ENCODE peak calls at places on chromosome 17, in four cellular contexts. One of them, this sample, is unnamed.

GRCh38 chr17:39283896-39284295 is 58.2 kb upstream of the STAC2 start:
- DNase-seq in epithelial cell of esophagus: no peak
- DNase-seq in omental fat pad: no peak
- DNase-seq in PC-3: no peak
- DNase-seq in this sample: no peak

GRCh38 chr17:76357597-76358158 is 4.0 kb upstream of the PRPSAP1 start:
- DNase-seq in epithelial cell of esophagus: no peak
- DNase-seq in omental fat pad: no peak
- DNase-seq in PC-3: no peak
- DNase-seq in this sample: no peak

GRCh38 chr17:76601042-76601441 is 15.4 kb upstream of the ST6GALNAC2 start:
- DNase-seq in epithelial cell of esophagus: no peak
- DNase-seq in PC-3: no peak
- DNase-seq in omental fat pad: no peak
- DNase-seq in this sample: no peak

GRCh38 chr17:39928868-39929651 is 1.5 kb downstream of the LRRC3C start:
- DNase-seq in PC-3: peak; percentile 85
- DNase-seq in epithelial cell of esophagus: peak; percentile 86
- DNase-seq in omental fat pad: no peak
- DNase-seq in this sample: no peak

GRCh38 chr17:48647103-48647963 is 21.2 kb upstream of the HOXB9 start:
- DNase-seq in omental fat pad: no peak
- DNase-seq in PC-3: no peak
- DNase-seq in epithelial cell of esophagus: no peak
- DNase-seq in this sample: no peak

GRCh38 chr17:42107597-42108576 is 4.6 kb downstream of the DHX58 start:
- DNase-seq in PC-3: no peak
- DNase-seq in omental fat pad: no peak
- DNase-seq in epithelial cell of esophagus: peak; percentile 92
- DNase-seq in this sample: peak; percentile 82

GRCh38 chr17:5509482-5509881 is 23.1 kb downstream of the MIS12 start:
- DNase-seq in PC-3: no peak
- DNase-seq in epithelial cell of esophagus: peak; percentile 77
- DNase-seq in omental fat pad: no peak
- DNase-seq in this sample: no peak

GRCh38 chr17:4293572-4293971 is 29.8 kb upstream of the ANKFY1 start:
- DNase-seq in PC-3: no peak
- DNase-seq in omental fat pad: no peak
- DNase-seq in epithelial cell of esophagus: no peak
- DNase-seq in this sample: no peak

GRCh38 chr17:28398280-28398981 is 7.6 kb downstream of the SLC46A1 start:
- DNase-seq in epithelial cell of esophagus: no peak
- DNase-seq in omental fat pad: no peak
- DNase-seq in PC-3: no peak
- DNase-seq in this sample: no peak

GRCh38 chr17:61669522-61669921 is 78.5 kb upstream of the NACA2 start:
- DNase-seq in PC-3: no peak
- DNase-seq in epithelial cell of esophagus: no peak
- DNase-seq in omental fat pad: no peak
- DNase-seq in this sample: no peak

GRCh38 chr17:49825645-49826044 is 22.2 kb downstream of the TAC4 start:
- DNase-seq in omental fat pad: no peak
- DNase-seq in epithelial cell of esophagus: no peak
- DNase-seq in PC-3: no peak
- DNase-seq in this sample: no peak

GRCh38 chr17:7217113-7217987 is 2.3 kb downstream of the DLG4 start:
- DNase-seq in epithelial cell of esophagus: peak; percentile 58
- DNase-seq in omental fat pad: no peak
- DNase-seq in PC-3: peak; percentile 45
- DNase-seq in this sample: no peak

GRCh38 chr17:41444640-41445039 is 3.9 kb upstream of the KRT38 start:
- DNase-seq in PC-3: no peak
- DNase-seq in epithelial cell of esophagus: no peak
- DNase-seq in omental fat pad: no peak
- DNase-seq in this sample: no peak

GRCh38 chr17:47708864-47709541 is 15.0 kb downstream of the TBKBP1 start:
- DNase-seq in omental fat pad: no peak
- DNase-seq in epithelial cell of esophagus: no peak
- DNase-seq in PC-3: peak; percentile 53
- DNase-seq in this sample: no peak

DNA sequence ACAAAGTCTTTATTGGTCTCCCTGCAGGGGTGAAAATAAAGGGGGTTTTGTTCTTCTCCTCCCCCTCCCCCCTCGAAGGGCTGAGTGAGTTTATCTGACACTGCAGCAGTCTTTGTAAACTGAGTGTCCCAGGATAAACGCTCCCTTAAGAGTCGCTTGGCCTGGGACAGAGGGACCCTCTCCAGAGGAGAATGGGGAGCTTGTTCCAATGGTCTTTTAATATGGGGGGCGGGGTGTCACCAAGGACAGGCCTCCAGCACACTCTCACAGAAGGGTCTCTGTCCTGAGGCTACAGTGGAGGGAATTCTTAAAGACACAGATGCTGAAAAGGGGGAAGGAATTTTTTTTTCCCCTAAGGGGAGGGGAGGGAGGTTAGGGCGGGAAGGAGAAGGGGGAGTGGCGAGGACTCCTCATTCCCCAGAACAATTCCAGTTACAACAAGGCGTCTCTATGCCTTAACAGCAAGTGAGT is 455.5 kb downstream of the SOX9 start:
- DNase-seq in omental fat pad: no peak
- DNase-seq in PC-3: no peak
- DNase-seq in epithelial cell of esophagus: no peak
- DNase-seq in this sample: no peak
- TF ChIP-seq CTCF in omental fat pad: no peak
- TF ChIP-seq CTCF in PC-3: no peak
- TF ChIP-seq CTCF in epithelial cell of esophagus: no peak
- TF ChIP-seq CTCF in this sample: no peak

DNA sequence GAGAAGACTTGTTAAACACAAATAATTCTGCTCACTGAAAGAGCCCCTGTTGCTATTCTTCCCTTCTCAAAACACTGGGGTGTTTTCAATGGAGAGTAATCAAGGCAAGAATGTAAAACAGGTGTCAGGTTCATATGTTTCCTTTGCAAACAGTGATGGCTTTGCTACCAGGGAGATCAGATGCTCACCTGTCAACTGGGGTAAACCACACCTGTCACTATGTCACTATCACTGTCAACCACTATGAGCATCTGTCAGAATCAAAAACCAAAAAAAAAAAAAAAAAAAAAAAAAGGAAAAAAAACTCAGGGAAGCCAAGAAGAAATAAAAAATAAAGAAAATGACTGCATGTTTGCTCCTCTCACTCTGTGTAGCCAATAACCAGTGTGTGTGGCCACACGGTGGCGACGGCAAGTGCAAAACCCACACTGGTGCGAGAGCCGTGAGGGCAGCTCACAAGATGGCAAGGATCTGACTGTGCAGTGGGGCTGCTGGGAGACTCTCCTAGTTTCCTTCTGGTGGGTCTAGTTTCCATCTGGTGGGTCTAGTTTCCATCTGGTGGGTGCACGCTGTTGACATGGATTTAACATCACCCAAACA is 22.7 kb downstream of the USP22 start:
- DNase-seq in epithelial cell of esophagus: no peak
- DNase-seq in PC-3: peak; percentile 13
- DNase-seq in omental fat pad: no peak
- DNase-seq in this sample: no peak
- TF ChIP-seq CTCF in epithelial cell of esophagus: peak; percentile 24
- TF ChIP-seq CTCF in PC-3: peak; percentile 53
- TF ChIP-seq CTCF in omental fat pad: no peak
- TF ChIP-seq CTCF in this sample: no peak

GRCh38 chr17:43468746-43469544 is 14.8 kb upstream of the DHX8 start:
- DNase-seq in epithelial cell of esophagus: peak; percentile 100
- DNase-seq in omental fat pad: no peak
- DNase-seq in PC-3: peak; percentile 91
- DNase-seq in this sample: no peak
- TF ChIP-seq CTCF in epithelial cell of esophagus: no peak
- TF ChIP-seq CTCF in omental fat pad: no peak
- TF ChIP-seq CTCF in PC-3: no peak
- TF ChIP-seq CTCF in this sample: no peak

GRCh38 chr17:16962804-16963203 is 9.1 kb downstream of the TNFRSF13B start:
- DNase-seq in epithelial cell of esophagus: no peak
- DNase-seq in omental fat pad: no peak
- DNase-seq in PC-3: peak; percentile 59
- DNase-seq in this sample: no peak
- TF ChIP-seq CTCF in epithelial cell of esophagus: no peak
- TF ChIP-seq CTCF in omental fat pad: no peak
- TF ChIP-seq CTCF in PC-3: peak; percentile 55
- TF ChIP-seq CTCF in this sample: no peak

This sample was measured in mesothelial cell of epicardium.